ENCODE peak calls at places on chromosomes 5 and 9, in four cellular contexts. One of them, this sample, is unnamed.

GRCh38 chr9:133455936-133456335 is 3.8 kb upstream of the CACFD1 start:
- DNase-seq in bronchial epithelial cell: no peak
- DNase-seq in osteocyte: no peak
- DNase-seq in body of pancreas: no peak
- DNase-seq in this sample: no peak

GRCh38 chr9:89278997-89279739 is 31.8 kb upstream of the CKS2 start:
- DNase-seq in body of pancreas: peak; percentile 33
- DNase-seq in osteocyte: no peak
- DNase-seq in bronchial epithelial cell: peak; percentile 40
- DNase-seq in this sample: no peak

GRCh38 chr5:163094492-163095180 is 342.8 kb upstream of the CCNG1 start:
- DNase-seq in body of pancreas: no peak
- DNase-seq in osteocyte: no peak
- DNase-seq in bronchial epithelial cell: no peak
- DNase-seq in this sample: no peak

GRCh38 chr5:76341935-76342334 is 61.1 kb upstream of the IQGAP2 start:
- DNase-seq in osteocyte: no peak
- DNase-seq in body of pancreas: peak; percentile 27
- DNase-seq in bronchial epithelial cell: no peak
- DNase-seq in this sample: peak; percentile 50

GRCh38 chr5:158889007-158889406 is 210.7 kb downstream of the EBF1 start:
- DNase-seq in osteocyte: no peak
- DNase-seq in body of pancreas: no peak
- DNase-seq in bronchial epithelial cell: no peak
- DNase-seq in this sample: no peak

GRCh38 chr5:160330212-160330611 is 17.8 kb upstream of the CCNJL start:
- DNase-seq in bronchial epithelial cell: no peak
- DNase-seq in body of pancreas: no peak
- DNase-seq in osteocyte: no peak
- DNase-seq in this sample: no peak

GRCh38 chr9:20981486-20981885 is 50.0 kb downstream of the HACD4 start:
- DNase-seq in osteocyte: no peak
- DNase-seq in body of pancreas: no peak
- DNase-seq in bronchial epithelial cell: no peak
- DNase-seq in this sample: no peak

GRCh38 chr5:68455216-68455615 is 239.7 kb downstream of the PIK3R1 start:
- DNase-seq in osteocyte: no peak
- DNase-seq in body of pancreas: no peak
- DNase-seq in bronchial epithelial cell: peak; percentile 73
- DNase-seq in this sample: no peak

GRCh38 chr5:172661536-172661935 is 20.5 kb downstream of the NEURL1B start:
- DNase-seq in body of pancreas: no peak
- DNase-seq in osteocyte: no peak
- DNase-seq in bronchial epithelial cell: no peak
- DNase-seq in this sample: peak; percentile 2

GRCh38 chr5:180007582-180007981 is 64.0 kb downstream of the RNF130 start:
- DNase-seq in body of pancreas: peak; percentile 49
- DNase-seq in bronchial epithelial cell: no peak
- DNase-seq in osteocyte: no peak
- DNase-seq in this sample: no peak

GRCh38 chr5:173714551-173715428 is 98.3 kb upstream of the BOD1 start:
- DNase-seq in osteocyte: no peak
- DNase-seq in body of pancreas: peak; percentile 52
- DNase-seq in bronchial epithelial cell: peak; percentile 80
- DNase-seq in this sample: peak; percentile 84

GRCh38 chr9:131824953-131825495 is 85.1 kb upstream of the RAPGEF1 start:
- DNase-seq in body of pancreas: no peak
- DNase-seq in bronchial epithelial cell: no peak
- DNase-seq in osteocyte: no peak
- DNase-seq in this sample: no peak

GRCh38 chr5:176387384-176387925 is 943 bp downstream of the NOP16 start:
- DNase-seq in bronchial epithelial cell: no peak
- DNase-seq in body of pancreas: no peak
- DNase-seq in osteocyte: no peak
- DNase-seq in this sample: no peak
- TF ChIP-seq CTCF in bronchial epithelial cell: peak; percentile 1
- TF ChIP-seq CTCF in body of pancreas: no peak
- TF ChIP-seq CTCF in osteocyte: no peak
- TF ChIP-seq CTCF in this sample: no peak

GRCh38 chr5:143002459-143003327 is 232.5 kb downstream of the ARHGAP26 start:
- DNase-seq in osteocyte: no peak
- DNase-seq in body of pancreas: peak; percentile 59
- DNase-seq in bronchial epithelial cell: peak; percentile 54
- DNase-seq in this sample: peak; percentile 83
- TF ChIP-seq CTCF in osteocyte: peak; percentile 67
- TF ChIP-seq CTCF in body of pancreas: peak; percentile 60
- TF ChIP-seq CTCF in bronchial epithelial cell: peak; percentile 65
- TF ChIP-seq CTCF in this sample: peak; percentile 36

GRCh38 chr9:69542942-69543704 is 129.0 kb downstream of the APBA1 start:
- DNase-seq in body of pancreas: no peak
- DNase-seq in osteocyte: no peak
- DNase-seq in bronchial epithelial cell: no peak
- DNase-seq in this sample: no peak

GRCh38 chr9:69548676-69549075 is 123.5 kb downstream of the APBA1 start:
- DNase-seq in bronchial epithelial cell: no peak
- DNase-seq in osteocyte: no peak
- DNase-seq in body of pancreas: no peak
- DNase-seq in this sample: no peak

GRCh38 chr9:69549310-69550202 is 122.6 kb downstream of the APBA1 start:
- DNase-seq in osteocyte: no peak
- DNase-seq in bronchial epithelial cell: peak; percentile 54
- DNase-seq in body of pancreas: peak; percentile 22
- DNase-seq in this sample: no peak

GRCh38 chr9:69542048-69542447 is 130.1 kb downstream of the APBA1 start:
- DNase-seq in osteocyte: no peak
- DNase-seq in body of pancreas: no peak
- DNase-seq in bronchial epithelial cell: no peak
- DNase-seq in this sample: no peak

GRCh38 chr9:69546265-69546664 is 125.9 kb downstream of the APBA1 start:
- DNase-seq in bronchial epithelial cell: peak; percentile 33
- DNase-seq in body of pancreas: no peak
- DNase-seq in osteocyte: no peak
- DNase-seq in this sample: no peak
- TF ChIP-seq CTCF in bronchial epithelial cell: peak; percentile 36
- TF ChIP-seq CTCF in body of pancreas: no peak
- TF ChIP-seq CTCF in osteocyte: peak; percentile 45
- TF ChIP-seq CTCF in this sample: no peak

GRCh38 chr5:137051165-137051564 is 448.0 kb downstream of the SPOCK1 start:
- DNase-seq in bronchial epithelial cell: peak; percentile 42
- DNase-seq in body of pancreas: no peak
- DNase-seq in osteocyte: no peak
- DNase-seq in this sample: no peak
- TF ChIP-seq CTCF in bronchial epithelial cell: peak; percentile 31
- TF ChIP-seq CTCF in body of pancreas: no peak
- TF ChIP-seq CTCF in osteocyte: peak; percentile 29
- TF ChIP-seq CTCF in this sample: no peak

This sample was measured in CD14-positive monocyte.